ENCODE peak calls at places on chromosomes 6 and 20, in nine cellular contexts. X, P, B, H, N, V, O, L and J are unnamed samples.

GRCh38 chr6:42925248-42925857 is 3.9 kb upstream of the CNPY3 start:
- DNase-seq in X (no peak), P (no peak), B (no peak), H (no peak), N (no peak), V (no peak), O (no peak), L (no peak), J (no peak)

GRCh38 chr20:49865559-49865958 is 49.8 kb downstream of the SPATA2 start:
- DNase-seq in X (no peak), P (no peak), B (no peak), H (no peak), N (no peak), V (no peak), O (peak), L (no peak), J (no peak)

GRCh38 chr6:4861564-4861963 is 85.4 kb downstream of the CDYL start:
- DNase-seq in X (no peak), P (no peak), B (no peak), H (no peak), N (no peak), V (no peak), O (no peak), L (no peak), J (no peak)

GRCh38 chr6:24494726-24495515 is at the start of gene ALDH5A1:
- DNase-seq in X (no peak), P (peak), B (peak), H (peak), N (peak), V (peak), O (peak), L (peak), J (peak)

GRCh38 chr6:5205877-5206840 is 54.6 kb downstream of the LYRM4 start:
- DNase-seq in X (peak), P (no peak), B (peak), H (no peak), N (no peak), V (no peak), O (no peak), L (peak), J (no peak)

GRCh38 chr20:38261054-38261390 is 487 bp upstream of the KIAA1755 start:
- DNase-seq in X (no peak), P (no peak), B (no peak), H (no peak), N (no peak), V (no peak), O (no peak), L (no peak), J (no peak)

GRCh38 chr6:143575440-143575839 is 63.9 kb upstream of the FUCA2 start:
- DNase-seq in X (peak), P (no peak), B (peak), H (peak), N (peak), V (peak), O (peak), L (peak), J (peak)

GRCh38 chr20:48957053-48957481 is 35.6 kb downstream of the ARFGEF2 start:
- DNase-seq in X (no peak), P (no peak), B (no peak), H (no peak), N (no peak), V (no peak), O (no peak), L (no peak), J (no peak)

GRCh38 chr6:150627601-150628012 is 27.9 kb downstream of the PLEKHG1 start:
- DNase-seq in X (no peak), P (no peak), B (no peak), H (no peak), N (no peak), V (no peak), O (no peak), L (no peak), J (no peak)

GRCh38 chr6:138297761-138298298 is 79.5 kb upstream of the PBOV1 start:
- DNase-seq in X (no peak), P (no peak), B (no peak), H (no peak), N (no peak), V (no peak), O (no peak), L (no peak), J (no peak)

GRCh38 chr6:135411339-135411738 is 86.2 kb downstream of the AHI1 start:
- DNase-seq in X (no peak), P (no peak), B (peak), H (no peak), N (no peak), V (no peak), O (no peak), L (no peak), J (no peak)

GRCh38 chr20:23200413-23200812 is 114.3 kb upstream of the CD93 start:
- DNase-seq in X (peak), P (no peak), B (no peak), H (no peak), N (no peak), V (no peak), O (no peak), L (no peak), J (no peak)

GRCh38 chr6:123808556-123808955 is 4.9 kb downstream of the NKAIN2 start:
- DNase-seq in X (no peak), P (no peak), B (no peak), H (peak), N (no peak), V (no peak), O (no peak), L (no peak), J (no peak)

GRCh38 chr6:33427585-33428218 is 7.8 kb downstream of the SYNGAP1 start:
- DNase-seq in X (no peak), P (no peak), B (peak), H (peak), N (no peak), V (peak), O (no peak), L (peak), J (peak)

GRCh38 chr20:49344975-49345374 is 67.1 kb upstream of the ZNFX1 start:
- DNase-seq in X (no peak), P (no peak), B (no peak), H (no peak), N (no peak), V (no peak), O (peak), L (peak), J (peak)

GRCh38 chr6:90146914-90147668 is 149.6 kb downstream of the BACH2 start:
- DNase-seq in X (no peak), P (no peak), B (no peak), H (no peak), N (no peak), V (no peak), O (no peak), L (no peak), J (no peak)

GRCh38 chr6:52876056-52876787 is 33.3 kb downstream of the GSTA3 start:
- DNase-seq in X (no peak), P (no peak), B (no peak), H (no peak), N (no peak), V (no peak), O (no peak), L (no peak), J (no peak)

GRCh38 chr20:2022163-2022562 is 28.3 kb upstream of the PDYN start:
- DNase-seq in X (no peak), P (no peak), B (no peak), H (no peak), N (no peak), V (no peak), O (no peak), L (no peak), J (no peak)

GRCh38 chr20:43727980-43728590 is 1.3 kb upstream of the GTSF1L start:
- DNase-seq in X (no peak), P (no peak), B (no peak), H (no peak), N (no peak), V (no peak), O (no peak), L (no peak), J (no peak)

GRCh38 chr6:10687582-10687981 is 6.8 kb downstream of the C6orf52 start:
- DNase-seq in X (no peak), P (no peak), B (no peak), H (no peak), N (no peak), V (no peak), O (no peak), L (no peak), J (no peak)

GRCh38 chr6:110812719-110813118 is 2.5 kb downstream of the CDK19 start:
- DNase-seq in X (no peak), P (no peak), B (no peak), H (no peak), N (no peak), V (no peak), O (no peak), L (no peak), J (no peak)

GRCh38 chr6:113909224-113909856 is 52.2 kb downstream of the MARCKS start:
- DNase-seq in X (no peak), P (no peak), B (peak), H (peak), N (peak), V (no peak), O (peak), L (no peak), J (peak)

GRCh38 chr20:48774696-48775095 is 53.1 kb downstream of the PREX1 start:
- DNase-seq in X (no peak), P (no peak), B (no peak), H (no peak), N (no peak), V (no peak), O (no peak), L (no peak), J (no peak)

GRCh38 chr20:33689973-33690372 is 3.8 kb upstream of the E2F1 start:
- DNase-seq in X (peak), P (no peak), B (no peak), H (no peak), N (no peak), V (peak), O (no peak), L (no peak), J (no peak)

GRCh38 chr6:144215402-144215931 is 65.2 kb downstream of the STX11 start:
- DNase-seq in X (no peak), P (no peak), B (peak), H (no peak), N (no peak), V (peak), O (no peak), L (peak), J (peak)

GRCh38 chr6:139903411-139904157 is 529.1 kb upstream of the CITED2 start:
- DNase-seq in X (peak), P (no peak), B (no peak), H (no peak), N (no peak), V (no peak), O (no peak), L (no peak), J (no peak)

GRCh38 chr6:37940074-37940847 is 120.7 kb downstream of the ZFAND3 start:
- DNase-seq in X (no peak), P (no peak), B (no peak), H (no peak), N (no peak), V (no peak), O (no peak), L (peak), J (peak)

GRCh38 chr6:122187186-122187585 is 212.3 kb upstream of the HSF2 start:
- DNase-seq in X (no peak), P (no peak), B (no peak), H (no peak), N (no peak), V (no peak), O (no peak), L (no peak), J (no peak)

GRCh38 chr6:41976794-41977484 is 35.3 kb upstream of the CCND3 start:
- DNase-seq in X (no peak), P (no peak), B (no peak), H (no peak), N (no peak), V (peak), O (peak), L (no peak), J (no peak)

GRCh38 chr20:22160254-22160653 is 424.1 kb downstream of the FOXA2 start:
- DNase-seq in X (no peak), P (no peak), B (no peak), H (no peak), N (no peak), V (no peak), O (no peak), L (no peak), J (no peak)